ENCODE peak calls at places on chromosomes 13 and 19, in five cellular contexts. R is stimulated activated CD4-positive, alpha-beta T cell treated with anti-CD3 and anti-CD28 coated beads, TNF-alpha, amount 100 ng/mL, for 48 hours; Q is AG10803; F is body of pancreas; I is H9. V is an unnamed sample.

GRCh38 chr19:6772028-6772865 is at the start of gene VAV1:
- DNase-seq in R (peak), Q (no peak), F (no peak), I (peak), V (peak)

GRCh38 chr13:27355894-27356293 is 68.5 kb upstream of the GTF3A start:
- DNase-seq in R (no peak), Q (no peak), F (no peak), I (peak), V (no peak)

GRCh38 chr13:91166714-91167511 is 180.6 kb upstream of the MIR17HG start:
- DNase-seq in R (no peak), Q (no peak), F (no peak), I (no peak), V (no peak)

GRCh38 chr19:1113278-1113985 is 9.6 kb downstream of the GPX4 start:
- DNase-seq in R (peak), Q (peak), F (peak), I (peak), V (peak)

GRCh38 chr13:59715591-59715990 is 448.1 kb downstream of the DIAPH3 start:
- DNase-seq in R (no peak), Q (no peak), F (no peak), I (no peak), V (no peak)

GRCh38 chr13:114157869-114158495 is 21.1 kb upstream of the CFAP97D2 start:
- DNase-seq in R (no peak), Q (no peak), F (no peak), I (no peak), V (no peak)

GRCh38 chr13:105139380-105140285 is 1395.8 kb downstream of the EFNB2 start:
- DNase-seq in R (peak), Q (peak), F (no peak), I (peak), V (peak)

GRCh38 chr19:19445911-19446361 is 40.5 kb downstream of the GATAD2A start:
- DNase-seq in R (no peak), Q (no peak), F (no peak), I (no peak), V (no peak)

GRCh38 chr19:538641-539428 is 5.0 kb upstream of the GZMM start:
- DNase-seq in R (no peak), Q (no peak), F (no peak), I (no peak), V (no peak)

GRCh38 chr19:43809762-43810696 is 7.8 kb upstream of the LYPD5 start:
- DNase-seq in R (no peak), Q (peak), F (no peak), I (no peak), V (no peak)

GRCh38 chr13:75986818-75987217 is 350.7 kb downstream of the LMO7 start:
- DNase-seq in R (no peak), Q (no peak), F (no peak), I (no peak), V (no peak)

GRCh38 chr19:51026554-51026831 is at the start of gene KLK11:
- DNase-seq in R (no peak), Q (no peak), F (peak), I (no peak), V (no peak)

GRCh38 chr19:56837892-56838679 is 2.4 kb downstream of the PEG3 start:
- DNase-seq in R (no peak), Q (no peak), F (peak), I (no peak), V (peak)

GRCh38 chr19:18514800-18515682 is 6.8 kb downstream of the ELL start:
- DNase-seq in R (no peak), Q (peak), F (peak), I (no peak), V (peak)

GRCh38 chr13:51727634-51728274 is 76.2 kb downstream of the DHRS12 start:
- DNase-seq in R (no peak), Q (no peak), F (no peak), I (no peak), V (no peak)

GRCh38 chr13:32515246-32515645 is 23.3 kb downstream of the N4BP2L2 start:
- DNase-seq in R (no peak), Q (no peak), F (no peak), I (no peak), V (no peak)

GRCh38 chr19:2047449-2048103 is 3.5 kb downstream of the MKNK2 start:
- DNase-seq in R (no peak), Q (peak), F (peak), I (peak), V (peak)

GRCh38 chr19:6378498-6378897 is 2.8 kb upstream of the PSPN start:
- DNase-seq in R (no peak), Q (no peak), F (no peak), I (no peak), V (no peak)

GRCh38 chr13:33610471-33611015 is 207.4 kb upstream of the RFC3 start:
- DNase-seq in R (peak), Q (no peak), F (no peak), I (peak), V (no peak)

GRCh38 chr19:35986664-35987570 is 8.1 kb upstream of the SDHAF1 start:
- DNase-seq in R (no peak), Q (no peak), F (no peak), I (peak), V (no peak)

GRCh38 chr13:110216403-110217041 is 90.4 kb downstream of the COL4A1 start:
- DNase-seq in R (no peak), Q (peak), F (no peak), I (no peak), V (no peak)

GRCh38 chr19:34508540-34508939 is 27.0 kb downstream of the WTIP start:
- DNase-seq in R (no peak), Q (no peak), F (no peak), I (no peak), V (no peak)

GRCh38 chr19:40471111-40471510 is 4.3 kb downstream of the SPTBN4 start:
- DNase-seq in R (no peak), Q (no peak), F (no peak), I (no peak), V (no peak)

GRCh38 chr19:3766520-3766919 is 4.0 kb downstream of the MRPL54 start:
- DNase-seq in R (no peak), Q (no peak), F (no peak), I (no peak), V (no peak)

GRCh38 chr19:52936958-52937334 is 13.7 kb upstream of the ZNF888 start:
- DNase-seq in R (no peak), Q (no peak), F (no peak), I (no peak), V (no peak)

GRCh38 chr13:99299545-99300341 is 7.5 kb downstream of the GPR183 start:
- DNase-seq in R (no peak), Q (no peak), F (no peak), I (no peak), V (no peak)

GRCh38 chr13:105774739-105775460 is 760.6 kb downstream of the EFNB2 start:
- DNase-seq in R (no peak), Q (no peak), F (peak), I (no peak), V (no peak)

GRCh38 chr13:36026556-36026955 is 104.6 kb downstream of the DCLK1 start:
- DNase-seq in R (no peak), Q (no peak), F (no peak), I (no peak), V (no peak)

GRCh38 chr19:16899566-16900075 is 10.8 kb downstream of the F2RL3 start:
- DNase-seq in R (no peak), Q (peak), F (no peak), I (peak), V (no peak)

GRCh38 chr13:35855531-35856019 is 275.6 kb downstream of the DCLK1 start:
- DNase-seq in R (no peak), Q (peak), F (no peak), I (peak), V (no peak)

GRCh38 chr19:14347999-14348889 is 33.0 kb upstream of the ADGRE5 start:
- DNase-seq in R (no peak), Q (peak), F (peak), I (peak), V (peak)